ENCODE peak calls at places on chromosomes 13 and 19, in seven cellular contexts. T, E, I, W, J, R and V are unnamed samples.
A peak's percentile ranks its signal among the peaks of the same experiment; 100 is the strongest.

GRCh38 chr19:18292810-18293641 is 11.6 kb upstream of the JUND start:
- DNase-seq in W (peak; percentile 79), R (peak; percentile 88), I (peak; percentile 59), T (peak; percentile 69), J (no peak), E (peak; percentile 85), V (peak; percentile 97)

GRCh38 chr13:79382545-79383275 is 23.3 kb downstream of the RBM26 start:
- DNase-seq in T (no peak), I (no peak), R (no peak), J (no peak), W (no peak), E (no peak), V (no peak)

GRCh38 chr19:6491802-6492592 is 10.1 kb downstream of the TUBB4A start:
- DNase-seq in T (no peak), E (no peak), J (no peak), I (no peak), W (no peak), R (no peak), V (no peak)

GRCh38 chr19:46080561-46080960 is 39.8 kb upstream of the IGFL4 start:
- DNase-seq in W (no peak), I (peak; percentile 82), R (no peak), T (peak; percentile 89), J (no peak), E (peak; percentile 79), V (no peak)

GRCh38 chr19:34982275-34982674 is 17.8 kb upstream of the GRAMD1A start:
- DNase-seq in E (no peak), T (no peak), W (no peak), R (no peak), J (no peak), I (no peak), V (no peak)

GRCh38 chr19:41795031-41795461 is 1.3 kb upstream of the CEACAM3 start:
- DNase-seq in R (no peak), I (peak; percentile 46), T (peak; percentile 48), W (peak; percentile 63), E (peak; percentile 43), J (peak; percentile 48), V (peak; percentile 86)

GRCh38 chr19:49676136-49676689 is 858 bp upstream of the PRMT1 start:
- DNase-seq in E (peak; percentile 97), W (peak; percentile 90), T (peak; percentile 97), I (peak; percentile 82), J (no peak), R (no peak), V (peak; percentile 93)

GRCh38 chr13:71864981-71865857 is 1.8 kb downstream of the DACH1 start:
- DNase-seq in J (no peak), T (no peak), W (peak; percentile 21), I (no peak), R (peak; percentile 72), E (no peak), V (peak; percentile 77)

GRCh38 chr19:17337675-17338439 is 504 bp downstream of the GTPBP3 start:
- DNase-seq in W (no peak), J (peak; percentile 44), I (no peak), T (no peak), E (no peak), R (no peak), V (no peak)

GRCh38 chr13:113245858-113246791 is 36.7 kb downstream of the CUL4A start:
- DNase-seq in E (peak; percentile 6), R (no peak), T (peak; percentile 8), I (no peak), W (no peak), J (no peak), V (no peak)
- TF ChIP-seq CTCF in E (peak; percentile 41), R (peak; percentile 56), T (peak; percentile 40), I (peak; percentile 64), W (peak; percentile 16), J (no peak), V (peak; percentile 66)

GRCh38 chr13:38669234-38669964 is 17.5 kb upstream of the FREM2 start:
- DNase-seq in J (no peak), I (no peak), E (no peak), T (no peak), W (no peak), R (no peak), V (no peak)
- TF ChIP-seq CTCF in J (no peak), I (no peak), E (no peak), T (no peak), W (no peak), R (no peak), V (no peak)

GRCh38 chr19:55212447-55212846 is 3.1 kb upstream of the PTPRH start:
- DNase-seq in E (no peak), W (peak; percentile 67), J (no peak), T (no peak), I (no peak), R (no peak), V (peak; percentile 76)
- TF ChIP-seq CTCF in E (peak; percentile 35), W (peak; percentile 41), J (no peak), T (peak; percentile 25), I (peak; percentile 53), R (peak; percentile 66), V (peak; percentile 54)

DNA sequence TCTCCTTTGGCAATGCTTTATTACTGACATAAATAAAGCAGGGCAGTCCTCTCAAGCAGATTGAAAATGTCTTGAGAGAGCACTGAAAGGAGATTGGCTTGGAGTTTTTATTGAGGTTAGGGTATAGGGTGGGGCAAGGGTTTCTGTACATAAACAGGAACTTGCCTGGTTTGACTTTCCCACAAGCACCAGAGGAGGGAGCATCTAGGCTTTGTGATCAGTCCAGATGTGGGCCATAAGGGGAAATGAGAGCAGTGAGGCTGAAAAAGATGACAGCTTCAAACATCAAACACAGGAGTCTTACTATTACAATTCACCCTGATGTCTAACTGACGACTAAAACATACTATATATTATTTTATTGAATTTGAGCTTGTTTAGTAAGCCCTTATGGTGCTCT is 260.9 kb downstream of the MTUS2 start:
- DNase-seq in E (peak; percentile 2), R (no peak), T (no peak), W (no peak), I (no peak), J (no peak), V (no peak)
- TF ChIP-seq CTCF in E (no peak), R (no peak), T (no peak), W (no peak), I (no peak), J (no peak), V (no peak)

GRCh38 chr13:26186141-26186870 is 35.8 kb downstream of the RNF6 start:
- DNase-seq in E (peak; percentile 96), R (peak; percentile 94), W (peak; percentile 94), I (peak; percentile 82), T (peak; percentile 95), J (peak; percentile 89), V (peak; percentile 98)
- TF ChIP-seq CTCF in E (peak; percentile 55), R (peak; percentile 74), W (peak; percentile 33), I (peak; percentile 69), T (peak; percentile 48), J (peak; percentile 40), V (peak; percentile 88)